ENCODE peak calls at places on chromosomes 4 and X, in nine cellular contexts. G is Caco-2; R is Ammon's horn; X is stimulated activated CD8-positive, alpha-beta memory T cell treated with anti-CD3 and anti-CD28 coated beads, Interleukin-7, amount 100 ng/mL, for 1 hour; F is CD8-positive, alpha-beta memory T cell; P is activated CD4-positive, alpha-beta T cell treated with anti-CD3 and anti-CD28 coated beads, Interleukin-2, amount 50 U/mL, for 48 hours; C is aorta; K is dermis blood vessel endothelial cell; J is RPMI8226. D is an unnamed sample.

GRCh38 chrX:97672138-97672537 is 788.4 kb downstream of the RPA4 start:
- DNase-seq in F (no peak), R (no peak), P (no peak), K (no peak), C (no peak), X (no peak), J (no peak), G (no peak), D (no peak)

GRCh38 chr4:101762025-101762424 is 28.5 kb upstream of the BANK1 start:
- DNase-seq in X (no peak), P (no peak), R (no peak), G (no peak), K (no peak), J (no peak), F (no peak), C (no peak), D (no peak)

GRCh38 chr4:73021634-73022033 is 47.9 kb downstream of the COX18 start:
- DNase-seq in K (peak), X (no peak), G (peak), J (peak), R (peak), P (no peak), F (no peak), C (no peak), D (peak)

GRCh38 chr4:101718810-101719209 is 71.7 kb upstream of the BANK1 start:
- DNase-seq in K (no peak), C (no peak), P (no peak), G (no peak), J (no peak), X (no peak), F (no peak), R (no peak), D (no peak)

GRCh38 chrX:39674771-39675553 is 422.8 kb downstream of the BCOR start:
- DNase-seq in K (no peak), P (no peak), J (no peak), C (no peak), F (no peak), X (no peak), G (no peak), R (no peak), D (no peak)

GRCh38 chr4:95963456-95963855 is 123.6 kb downstream of the PDHA2 start:
- DNase-seq in C (no peak), J (no peak), P (no peak), R (no peak), K (no peak), X (no peak), F (no peak), G (no peak), D (no peak)

GRCh38 chr4:153955306-153955705 is 166.4 kb upstream of the SFRP2 start:
- DNase-seq in F (no peak), P (no peak), J (no peak), C (no peak), G (no peak), X (no peak), K (no peak), R (no peak), D (no peak)

GRCh38 chrX:22024577-22024976 is 7.5 kb upstream of the PHEX start:
- DNase-seq in R (no peak), X (no peak), C (no peak), G (no peak), F (no peak), J (no peak), P (no peak), K (no peak), D (no peak)

GRCh38 chrX:131332331-131332730 is 43.2 kb upstream of the IGSF1 start:
- DNase-seq in C (no peak), F (no peak), R (no peak), J (no peak), G (no peak), K (no peak), P (no peak), X (no peak), D (no peak)

GRCh38 chr4:61397174-61397573 is 197.0 kb downstream of the ADGRL3 start:
- DNase-seq in F (no peak), K (no peak), P (no peak), C (no peak), R (peak), X (no peak), G (no peak), J (no peak), D (no peak)

GRCh38 chrX:23369037-23369436 is 34.4 kb downstream of the PTCHD1 start:
- DNase-seq in X (no peak), C (no peak), P (no peak), J (no peak), F (no peak), K (no peak), G (no peak), R (no peak), D (no peak)

GRCh38 chr4:146122398-146122797 is 53.1 kb upstream of the LSM6 start:
- DNase-seq in J (no peak), F (no peak), X (no peak), K (no peak), P (no peak), C (no peak), G (no peak), R (no peak), D (no peak)

GRCh38 chr4:41613362-41613761 is 75.4 kb downstream of the LIMCH1 start:
- DNase-seq in F (no peak), X (no peak), P (no peak), C (no peak), J (no peak), K (no peak), R (peak), G (no peak), D (no peak)

GRCh38 chrX:154541896-154542722 is 4.5 kb downstream of the G6PD start:
- DNase-seq in G (no peak), P (peak), R (peak), K (peak), X (no peak), J (peak), F (no peak), C (peak), D (peak)

GRCh38 chr4:80185787-80186548 is 11.3 kb upstream of the PRDM8 start:
- DNase-seq in J (no peak), C (no peak), K (no peak), R (no peak), P (no peak), G (no peak), F (no peak), X (no peak), D (no peak)

GRCh38 chr4:152309418-152309817 is 226.5 kb downstream of the FBXW7 start:
- DNase-seq in C (no peak), F (no peak), P (no peak), J (no peak), X (no peak), R (no peak), K (no peak), G (no peak), D (no peak)

GRCh38 chr4:92265066-92265465 is 38.7 kb upstream of the GRID2 start:
- DNase-seq in J (no peak), F (no peak), R (no peak), X (no peak), P (no peak), G (no peak), C (no peak), K (no peak), D (no peak)

GRCh38 chrX:103360092-103360491 is 3.8 kb downstream of the TCEAL9 start:
- DNase-seq in J (no peak), F (no peak), R (no peak), P (no peak), K (peak), G (no peak), X (no peak), C (no peak), D (no peak)

GRCh38 chrX:108299101-108299591 is 139.1 kb downstream of the COL4A6 start:
- DNase-seq in J (no peak), R (no peak), F (no peak), C (no peak), P (no peak), K (peak), G (peak), X (no peak), D (no peak)

GRCh38 chr4:8316911-8317351 is 47.4 kb downstream of the HTRA3 start:
- DNase-seq in P (no peak), R (no peak), X (no peak), J (no peak), F (no peak), C (peak), K (no peak), G (no peak), D (no peak)

GRCh38 chr4:3329887-3330286 is 37.1 kb downstream of the RGS12 start:
- DNase-seq in K (no peak), F (no peak), G (no peak), P (no peak), X (no peak), J (no peak), C (no peak), R (no peak), D (no peak)

GRCh38 chr4:17418010-17418409 is 93.9 kb downstream of the QDPR start:
- DNase-seq in J (no peak), R (no peak), C (no peak), X (no peak), G (no peak), P (no peak), F (no peak), K (no peak), D (no peak)

GRCh38 chrX:22300130-22300529 is 27.4 kb downstream of the CBLL2 start:
- DNase-seq in C (no peak), G (no peak), R (peak), X (no peak), K (peak), P (no peak), J (peak), F (no peak), D (peak)

GRCh38 chr4:7970031-7970946 is 30.6 kb upstream of the AFAP1 start:
- DNase-seq in F (peak), K (peak), J (peak), R (no peak), X (no peak), G (peak), P (peak), C (no peak), D (peak)

GRCh38 chr4:39976141-39976944 is 1.4 kb downstream of the PDS5A start:
- DNase-seq in K (peak), C (peak), F (peak), P (peak), R (peak), G (peak), X (peak), J (peak), D (peak)

D was measured in NCI-H460.